ENCODE peak calls at places on chromosomes 7 and 10, in six cellular contexts. One of them, this sample, is unnamed. For H3K4me1, the result is how much of the 10 kb centered on the place peaks cover.

GRCh38 chr10:48527691-48528212 is 77.1 kb downstream of the ARHGAP22 start:
- DNase-seq in adrenal gland: no peak
- DNase-seq in lung: no peak
- DNase-seq in Peyer's patch: no peak
- DNase-seq in SK-N-SH: no peak
- DNase-seq in prostate gland: no peak
- DNase-seq in this sample: no peak

GRCh38 chr7:42572046-42572445 is 335.0 kb upstream of the GLI3 start:
- DNase-seq in adrenal gland: no peak
- DNase-seq in lung: no peak
- DNase-seq in Peyer's patch: no peak
- DNase-seq in SK-N-SH: no peak
- DNase-seq in prostate gland: no peak
- DNase-seq in this sample: no peak

GRCh38 chr10:14904316-14904732 is 25.7 kb downstream of the SUV39H2 start:
- DNase-seq in adrenal gland: peak
- DNase-seq in lung: no peak
- DNase-seq in Peyer's patch: no peak
- DNase-seq in SK-N-SH: peak
- DNase-seq in prostate gland: no peak
- DNase-seq in this sample: no peak

GRCh38 chr7:123622660-123623386 is 21.2 kb downstream of the ASB15 start:
- DNase-seq in adrenal gland: no peak
- DNase-seq in lung: no peak
- DNase-seq in Peyer's patch: no peak
- DNase-seq in SK-N-SH: no peak
- DNase-seq in prostate gland: no peak
- DNase-seq in this sample: no peak

GRCh38 chr7:134669845-134670373 is 23.3 kb downstream of the BPGM start:
- DNase-seq in adrenal gland: peak
- DNase-seq in lung: peak
- DNase-seq in Peyer's patch: no peak
- DNase-seq in SK-N-SH: peak
- DNase-seq in prostate gland: peak
- DNase-seq in this sample: no peak

GRCh38 chr10:106175760-106176377 is 988.6 kb downstream of the SORCS1 start:
- DNase-seq in adrenal gland: no peak
- DNase-seq in lung: no peak
- DNase-seq in Peyer's patch: no peak
- DNase-seq in SK-N-SH: no peak
- DNase-seq in prostate gland: no peak
- DNase-seq in this sample: no peak

GRCh38 chr10:96670786-96671185 is 49.5 kb downstream of the PIK3AP1 start:
- DNase-seq in adrenal gland: no peak
- DNase-seq in lung: no peak
- DNase-seq in Peyer's patch: no peak
- DNase-seq in SK-N-SH: no peak
- DNase-seq in prostate gland: no peak
- DNase-seq in this sample: no peak

GRCh38 chr7:130143986-130144618 is 61.1 kb downstream of the TMEM209 start:
- DNase-seq in adrenal gland: no peak
- DNase-seq in lung: no peak
- DNase-seq in Peyer's patch: no peak
- DNase-seq in SK-N-SH: no peak
- DNase-seq in prostate gland: no peak
- DNase-seq in this sample: peak

GRCh38 chr7:116736927-116737715 is 65.1 kb downstream of the MET start:
- DNase-seq in adrenal gland: no peak
- DNase-seq in lung: peak
- DNase-seq in Peyer's patch: no peak
- DNase-seq in SK-N-SH: no peak
- DNase-seq in prostate gland: no peak
- DNase-seq in this sample: no peak

GRCh38 chr10:6204063-6204340 is 1.3 kb downstream of the PFKFB3 start:
- DNase-seq in adrenal gland: no peak
- DNase-seq in lung: peak
- DNase-seq in Peyer's patch: peak
- DNase-seq in SK-N-SH: peak
- DNase-seq in prostate gland: no peak
- DNase-seq in this sample: peak

GRCh38 chr7:2403718-2404648 is 572 bp downstream of the CHST12 start:
- DNase-seq in adrenal gland: peak
- DNase-seq in lung: peak
- DNase-seq in Peyer's patch: peak
- DNase-seq in SK-N-SH: peak
- DNase-seq in prostate gland: no peak
- DNase-seq in this sample: no peak

GRCh38 chr10:102814873-102815661 is 22.1 kb downstream of the CYP17A1 start:
- DNase-seq in adrenal gland: peak
- DNase-seq in lung: peak
- DNase-seq in Peyer's patch: peak
- DNase-seq in SK-N-SH: peak
- DNase-seq in prostate gland: peak
- DNase-seq in this sample: peak

GRCh38 chr7:154576604-154577003 is 426.3 kb downstream of the PAXIP1 start:
- DNase-seq in adrenal gland: no peak
- DNase-seq in lung: peak
- DNase-seq in Peyer's patch: no peak
- DNase-seq in SK-N-SH: no peak
- DNase-seq in prostate gland: no peak
- DNase-seq in this sample: no peak

GRCh38 chr10:44386546-44387052 is 1.7 kb upstream of the CXCL12 start:
- DNase-seq in adrenal gland: peak
- DNase-seq in lung: no peak
- DNase-seq in Peyer's patch: peak
- DNase-seq in SK-N-SH: peak
- DNase-seq in prostate gland: no peak
- DNase-seq in this sample: peak

GRCh38 chr7:114086906-114087651 is 168.3 kb upstream of the PPP1R3A start:
- DNase-seq in adrenal gland: peak
- DNase-seq in lung: no peak
- DNase-seq in Peyer's patch: peak
- DNase-seq in SK-N-SH: peak
- DNase-seq in prostate gland: peak
- DNase-seq in this sample: peak

GRCh38 chr10:67818323-67818722 is 19.7 kb downstream of the DNAJC12 start:
- DNase-seq in adrenal gland: no peak
- DNase-seq in lung: no peak
- DNase-seq in Peyer's patch: no peak
- DNase-seq in SK-N-SH: no peak
- DNase-seq in prostate gland: no peak
- DNase-seq in this sample: no peak

GRCh38 chr10:132618158-132618924 is 80.8 kb downstream of the INPP5A start:
- DNase-seq in adrenal gland: no peak
- DNase-seq in lung: no peak
- DNase-seq in Peyer's patch: no peak
- DNase-seq in SK-N-SH: no peak
- DNase-seq in prostate gland: no peak
- DNase-seq in this sample: no peak

GRCh38 chr10:116891208-116891607 is 41.9 kb downstream of the ENO4 start:
- DNase-seq in adrenal gland: peak
- DNase-seq in lung: no peak
- DNase-seq in Peyer's patch: no peak
- DNase-seq in SK-N-SH: peak
- DNase-seq in prostate gland: peak
- DNase-seq in this sample: no peak

GRCh38 chr7:47556511-47557180 is 25.3 kb downstream of the TNS3 start:
- DNase-seq in adrenal gland: no peak
- DNase-seq in lung: no peak
- DNase-seq in Peyer's patch: no peak
- DNase-seq in SK-N-SH: no peak
- DNase-seq in prostate gland: no peak
- DNase-seq in this sample: peak

GRCh38 chr10:101012525-101013364 is 13.1 kb downstream of the LZTS2 start:
- DNase-seq in adrenal gland: peak
- DNase-seq in lung: peak
- DNase-seq in Peyer's patch: peak
- DNase-seq in SK-N-SH: peak
- DNase-seq in prostate gland: peak
- DNase-seq in this sample: peak

GRCh38 chr7:106588576-106589494 is 72.1 kb downstream of the CCDC71L start:
- DNase-seq in adrenal gland: no peak
- DNase-seq in lung: no peak
- DNase-seq in Peyer's patch: no peak
- DNase-seq in SK-N-SH: no peak
- DNase-seq in prostate gland: no peak
- DNase-seq in this sample: no peak

GRCh38 chr7:45000096-45001032 is at the start of gene CCM2:
- DNase-seq in adrenal gland: peak
- DNase-seq in lung: peak
- DNase-seq in Peyer's patch: no peak
- DNase-seq in SK-N-SH: peak
- DNase-seq in prostate gland: no peak
- DNase-seq in this sample: peak

GRCh38 chr7:87032604-87033003 is 26.9 kb downstream of the ELAPOR2 start:
- DNase-seq in adrenal gland: no peak
- DNase-seq in lung: no peak
- DNase-seq in Peyer's patch: no peak
- DNase-seq in SK-N-SH: no peak
- DNase-seq in prostate gland: no peak
- DNase-seq in this sample: no peak

GRCh38 chr7:87028636-87029035 is 30.8 kb downstream of the ELAPOR2 start:
- DNase-seq in adrenal gland: no peak
- DNase-seq in lung: no peak
- DNase-seq in Peyer's patch: no peak
- DNase-seq in SK-N-SH: no peak
- DNase-seq in prostate gland: no peak
- DNase-seq in this sample: no peak

GRCh38 chr7:87029078-87029477 is 30.4 kb downstream of the ELAPOR2 start:
- DNase-seq in adrenal gland: no peak
- DNase-seq in lung: no peak
- DNase-seq in Peyer's patch: no peak
- DNase-seq in SK-N-SH: no peak
- DNase-seq in prostate gland: no peak
- DNase-seq in this sample: no peak

DNA sequence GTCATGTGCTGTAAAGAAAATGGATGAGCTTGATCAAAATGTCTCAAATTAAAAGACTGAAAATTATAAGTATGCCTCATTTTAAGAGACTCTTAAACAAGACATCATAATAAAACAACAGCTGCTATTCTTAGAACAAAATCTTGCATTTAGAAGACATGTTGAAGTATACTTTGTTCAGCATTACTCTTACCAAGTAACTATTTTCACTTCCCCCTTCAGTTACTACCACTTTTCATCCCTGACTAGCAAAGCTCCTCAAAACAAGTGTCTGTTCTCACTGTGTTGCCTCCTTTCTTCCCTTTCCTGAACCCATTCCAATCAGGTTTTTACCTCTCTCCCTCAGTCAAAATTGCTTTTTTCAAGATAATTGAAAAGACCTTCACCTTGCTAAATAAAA is 31.6 kb downstream of the ELAPOR2 start:
- DNase-seq in adrenal gland: no peak
- DNase-seq in lung: no peak
- DNase-seq in Peyer's patch: no peak
- DNase-seq in SK-N-SH: no peak
- DNase-seq in prostate gland: no peak
- DNase-seq in this sample: no peak
- H3K4me3 ChIP-seq in adrenal gland: no peak
- H3K4me3 ChIP-seq in lung: no peak
- H3K4me3 ChIP-seq in Peyer's patch: no peak
- H3K4me3 ChIP-seq in SK-N-SH: no peak
- H3K4me3 ChIP-seq in prostate gland: no peak
- H3K4me3 ChIP-seq in this sample: no peak

GRCh38 chr7:30912021-30912420 is 368 bp downstream of the AQP1 start:
- DNase-seq in adrenal gland: no peak
- DNase-seq in lung: no peak
- DNase-seq in Peyer's patch: no peak
- DNase-seq in SK-N-SH: no peak
- DNase-seq in prostate gland: no peak
- DNase-seq in this sample: no peak

GRCh38 chr7:30910369-30911073 is 1.1 kb upstream of the AQP1 start:
- DNase-seq in adrenal gland: no peak
- DNase-seq in lung: no peak
- DNase-seq in Peyer's patch: no peak
- DNase-seq in SK-N-SH: peak
- DNase-seq in prostate gland: no peak
- DNase-seq in this sample: no peak

GRCh38 chr7:30911561-30911969 is at the start of gene AQP1:
- DNase-seq in adrenal gland: no peak
- DNase-seq in lung: peak
- DNase-seq in Peyer's patch: peak
- DNase-seq in SK-N-SH: peak
- DNase-seq in prostate gland: no peak
- DNase-seq in this sample: no peak

GRCh38 chr7:30912454-30912985 is 867 bp downstream of the AQP1 start:
- DNase-seq in adrenal gland: no peak
- DNase-seq in lung: no peak
- DNase-seq in Peyer's patch: no peak
- DNase-seq in SK-N-SH: no peak
- DNase-seq in prostate gland: no peak
- DNase-seq in this sample: no peak

DNA sequence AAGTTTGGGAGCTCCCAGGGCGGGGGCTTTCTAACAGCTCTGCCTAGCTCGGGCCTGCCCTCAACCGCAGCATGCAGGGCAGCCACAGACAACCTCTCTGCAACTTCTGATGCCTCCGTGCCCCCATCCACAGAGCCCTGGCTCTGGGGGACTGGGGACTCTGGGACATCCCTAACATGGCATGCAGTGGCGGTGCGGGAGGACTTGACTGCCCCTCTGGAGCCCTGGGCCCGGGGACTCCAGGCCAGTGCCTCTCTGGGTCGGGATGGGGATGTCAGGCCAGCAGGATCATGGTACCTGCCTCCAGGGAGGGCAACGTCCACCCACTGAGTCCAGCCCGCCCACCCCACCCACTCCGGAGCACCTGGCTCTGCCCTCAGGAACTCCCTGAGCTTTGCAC is 520 bp upstream of the AQP1 start:
- DNase-seq in adrenal gland: no peak
- DNase-seq in lung: no peak
- DNase-seq in Peyer's patch: peak
- DNase-seq in SK-N-SH: no peak
- DNase-seq in prostate gland: no peak
- DNase-seq in this sample: no peak
- H3K4me1 ChIP-seq in adrenal gland: under half
- H3K4me1 ChIP-seq in lung: under half
- H3K4me1 ChIP-seq in Peyer's patch: under half
- H3K4me1 ChIP-seq in SK-N-SH: half or more
- H3K4me1 ChIP-seq in prostate gland: under half
- H3K4me1 ChIP-seq in this sample: under half

GRCh38 chr10:121597504-121598241 is 571 bp downstream of the FGFR2 start:
- DNase-seq in adrenal gland: no peak
- DNase-seq in lung: no peak
- DNase-seq in Peyer's patch: no peak
- DNase-seq in SK-N-SH: peak
- DNase-seq in prostate gland: peak
- DNase-seq in this sample: no peak
- H3K4me3 ChIP-seq in adrenal gland: peak
- H3K4me3 ChIP-seq in lung: peak
- H3K4me3 ChIP-seq in Peyer's patch: peak
- H3K4me3 ChIP-seq in SK-N-SH: peak
- H3K4me3 ChIP-seq in prostate gland: peak
- H3K4me3 ChIP-seq in this sample: peak

DNA sequence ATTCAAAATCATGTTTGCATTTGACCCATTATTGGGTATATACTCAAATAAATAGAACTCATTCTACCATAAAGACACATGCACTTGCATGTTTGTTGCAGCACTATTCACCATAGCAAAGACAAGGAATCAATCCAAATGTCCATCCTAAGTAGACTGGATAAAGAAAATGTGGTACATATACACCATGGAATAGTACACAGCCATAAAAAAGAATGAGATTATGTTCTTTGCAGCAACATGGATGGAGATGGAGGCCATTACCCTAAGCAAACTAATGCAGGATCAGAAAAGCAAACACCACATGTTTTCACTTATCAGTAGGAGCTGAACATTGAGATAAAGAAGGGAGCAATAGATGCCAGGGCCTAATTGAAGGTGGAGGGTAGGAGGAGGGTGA is 12.0 kb upstream of the HHEX start:
- DNase-seq in adrenal gland: no peak
- DNase-seq in lung: no peak
- DNase-seq in Peyer's patch: no peak
- DNase-seq in SK-N-SH: no peak
- DNase-seq in prostate gland: no peak
- DNase-seq in this sample: no peak
- H3K4me1 ChIP-seq in adrenal gland: under half
- H3K4me1 ChIP-seq in lung: under half
- H3K4me1 ChIP-seq in Peyer's patch: under half
- H3K4me1 ChIP-seq in SK-N-SH: under half
- H3K4me1 ChIP-seq in prostate gland: under half
- H3K4me1 ChIP-seq in this sample: under half